ENCODE peak calls at places on chromosomes 6 and 20, in five cellular contexts. B is mesenchymal stem cell, R is GM23248, P is MM.1S, Y is fibroblast of lung. I is an unnamed sample.

GRCh38 chr6:7424967-7425807 is 35.6 kb downstream of the RIOK1 start:
- DNase-seq in B (peak; percentile 41), R (peak; percentile 75), P (no peak), Y (peak; percentile 23), I (peak; percentile 72)

GRCh38 chr6:37182736-37183590 is 13.0 kb downstream of the PIM1 start:
- DNase-seq in B (no peak), R (no peak), P (peak; percentile 65), Y (no peak), I (no peak)

GRCh38 chr6:142872376-142872775 is 72.6 kb downstream of the HIVEP2 start:
- DNase-seq in B (no peak), R (peak; percentile 61), P (no peak), Y (peak; percentile 17), I (peak; percentile 32)

GRCh38 chr6:142172758-142173157 is 25.7 kb downstream of the VTA1 start:
- DNase-seq in B (no peak), R (no peak), P (no peak), Y (no peak), I (no peak)

GRCh38 chr6:14129572-14129971 is 12.0 kb downstream of the CD83 start:
- DNase-seq in B (peak; percentile 72), R (peak; percentile 68), P (peak; percentile 42), Y (peak; percentile 82), I (peak; percentile 84)

GRCh38 chr20:58129736-58130135 is 98.7 kb downstream of the ANKRD60 start:
- DNase-seq in B (no peak), R (no peak), P (no peak), Y (no peak), I (no peak)

GRCh38 chr6:123415844-123416468 is 220.8 kb downstream of the TRDN start:
- DNase-seq in B (peak; percentile 63), R (peak; percentile 67), P (peak; percentile 76), Y (peak; percentile 70), I (peak; percentile 80)

GRCh38 chr6:159726196-159726917 is 949 bp upstream of the WTAP start:
- DNase-seq in B (no peak), R (no peak), P (no peak), Y (no peak), I (no peak)

GRCh38 chr6:112275365-112275764 is 21.0 kb upstream of the LAMA4 start:
- DNase-seq in B (no peak), R (no peak), P (no peak), Y (no peak), I (no peak)

GRCh38 chr20:45105317-45105716 is 4.4 kb upstream of the KCNS1 start:
- DNase-seq in B (no peak), R (no peak), P (peak; percentile 5), Y (no peak), I (no peak)
- H3K4me2 ChIP-seq in B (no peak overlapping the region), R (no peak overlapping the region), P (no peak overlapping the region), Y (no peak overlapping the region), I (no peak overlapping the region)

DNA sequence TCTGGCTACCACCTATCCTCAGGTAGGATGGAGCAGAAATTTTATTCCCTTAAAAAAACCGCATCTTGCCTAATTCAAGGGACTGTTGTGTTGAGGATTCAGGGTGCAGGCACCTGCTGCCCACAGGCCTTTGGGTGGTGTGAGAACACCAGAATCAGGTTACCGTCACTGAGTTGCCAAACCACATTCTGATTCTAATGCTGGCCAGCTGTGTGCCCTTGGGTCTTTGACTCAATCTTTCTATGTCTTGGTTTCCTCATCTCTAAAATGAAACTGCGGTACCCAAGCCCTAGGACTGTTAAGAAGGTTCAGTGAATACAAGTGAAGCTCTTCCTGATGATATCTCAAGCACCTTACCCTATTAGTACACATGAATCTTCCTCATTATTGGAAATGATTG is 827.3 kb downstream of the DHX35 start:
- DNase-seq in B (no peak), R (no peak), P (no peak), Y (no peak), I (no peak)
- H3K4me2 ChIP-seq in B (no peak overlapping the region), R (no peak overlapping the region), P (no peak overlapping the region), Y (no peak overlapping the region), I (no peak overlapping the region)

DNA sequence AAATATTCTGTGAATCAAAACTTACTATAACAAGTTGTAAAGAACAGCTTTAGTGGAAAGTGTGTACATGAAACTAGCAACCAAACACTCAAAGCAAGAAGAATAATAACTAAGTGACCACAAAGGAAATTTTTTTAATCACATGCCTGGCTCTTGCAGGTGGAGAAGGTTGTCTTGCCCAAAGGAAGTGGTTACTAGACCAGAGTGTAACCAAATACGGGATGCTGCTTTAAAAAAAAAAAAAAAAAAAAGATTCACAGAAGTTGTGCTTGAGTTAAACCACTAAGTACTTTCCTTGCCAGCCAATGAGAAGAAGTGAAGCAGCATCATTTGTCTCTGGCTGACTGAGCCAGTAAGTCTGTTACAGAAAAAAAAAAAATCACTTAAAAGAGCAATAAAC is 19.1 kb upstream of the HLA-DQB1 start:
- DNase-seq in B (peak; percentile 8), R (no peak), P (peak; percentile 90), Y (no peak), I (no peak)
- H3K4me2 ChIP-seq in B (no peak overlapping the region), R (no peak overlapping the region), P (no peak overlapping the region), Y (no peak overlapping the region), I (no peak overlapping the region)

GRCh38 chr20:32964575-32964974 is 39.7 kb downstream of the SUN5 start:
- DNase-seq in B (no peak), R (no peak), P (no peak), Y (no peak), I (no peak)

GRCh38 chr20:32966881-32967781 is 37.1 kb downstream of the SUN5 start:
- DNase-seq in B (no peak), R (no peak), P (no peak), Y (no peak), I (no peak)

GRCh38 chr20:32965581-32966373 is 38.5 kb downstream of the SUN5 start:
- DNase-seq in B (no peak), R (no peak), P (no peak), Y (no peak), I (no peak)

GRCh38 chr20:32965115-32965514 is 39.1 kb downstream of the SUN5 start:
- DNase-seq in B (no peak), R (no peak), P (no peak), Y (no peak), I (no peak)

GRCh38 chr20:32966382-32966781 is 37.9 kb downstream of the SUN5 start:
- DNase-seq in B (no peak), R (no peak), P (no peak), Y (no peak), I (no peak)
- H3K4me2 ChIP-seq in B (no peak overlapping the region), R (no peak overlapping the region), P (no peak overlapping the region), Y (no peak overlapping the region), I (no peak overlapping the region)

DNA sequence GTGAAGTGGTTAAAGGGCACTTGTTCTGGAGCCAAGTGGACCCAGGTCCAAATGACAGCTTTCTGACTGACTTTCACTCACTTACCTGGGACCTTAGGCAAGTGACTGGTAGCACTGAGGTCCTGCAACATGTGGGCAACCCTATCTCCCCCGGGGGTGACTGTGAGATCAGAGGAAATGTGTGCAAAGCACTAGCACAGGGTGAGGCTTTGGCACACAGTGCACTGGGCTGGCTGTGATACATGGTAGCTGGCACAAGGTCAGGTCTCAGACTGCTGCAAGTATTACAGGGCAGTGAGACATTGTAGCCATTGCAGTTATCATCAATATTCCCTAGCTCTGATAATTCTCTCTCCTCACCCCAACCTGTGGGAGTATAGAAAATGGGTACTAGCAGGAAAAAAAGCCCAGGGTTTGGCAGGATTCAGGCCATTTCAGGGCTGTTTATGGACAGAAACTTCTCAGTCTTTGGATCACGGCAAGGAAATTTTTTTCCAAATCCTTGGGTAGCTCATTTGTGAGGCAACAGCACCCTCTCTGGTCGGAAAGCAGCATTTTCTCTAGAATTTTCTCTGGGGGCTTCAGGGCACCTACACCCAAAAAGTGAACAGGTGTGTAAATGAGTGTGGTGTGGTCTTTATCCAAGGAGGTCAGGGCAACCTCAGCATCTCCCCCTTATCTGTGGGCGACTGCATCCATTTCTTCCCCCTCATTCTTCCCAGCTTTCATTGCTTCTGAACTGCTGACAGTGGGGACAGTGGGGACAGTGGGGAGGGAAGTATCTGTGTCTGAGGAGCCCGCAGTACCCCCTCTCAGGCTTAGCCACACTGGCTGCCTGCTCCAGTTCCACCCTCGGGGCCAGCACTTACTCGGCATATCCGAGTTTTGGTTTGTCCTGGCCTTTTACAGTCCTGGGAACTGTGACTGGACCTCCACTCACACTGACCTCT is 148.7 kb upstream of the PHACTR3 start:
- DNase-seq in B (no peak), R (peak; percentile 63), P (no peak), Y (peak; percentile 8), I (peak; percentile 53)
- H3K4me2 ChIP-seq in B (no peak overlapping the region), R (peak overlapping the region; percentile 65), P (no peak overlapping the region), Y (no peak overlapping the region), I (no peak overlapping the region)

GRCh38 chr20:8400461-8400860 is 268.4 kb downstream of the PLCB1 start:
- DNase-seq in B (no peak), R (no peak), P (no peak), Y (no peak), I (no peak)

GRCh38 chr20:8399963-8400362 is 267.9 kb downstream of the PLCB1 start:
- DNase-seq in B (no peak), R (no peak), P (peak; percentile 83), Y (no peak), I (no peak)

GRCh38 chr20:8401491-8401890 is 269.4 kb downstream of the PLCB1 start:
- DNase-seq in B (no peak), R (no peak), P (no peak), Y (no peak), I (no peak)

GRCh38 chr20:8394308-8394945 is 262.4 kb downstream of the PLCB1 start:
- DNase-seq in B (peak; percentile 57), R (peak; percentile 83), P (peak; percentile 23), Y (peak; percentile 82), I (no peak)

DNA sequence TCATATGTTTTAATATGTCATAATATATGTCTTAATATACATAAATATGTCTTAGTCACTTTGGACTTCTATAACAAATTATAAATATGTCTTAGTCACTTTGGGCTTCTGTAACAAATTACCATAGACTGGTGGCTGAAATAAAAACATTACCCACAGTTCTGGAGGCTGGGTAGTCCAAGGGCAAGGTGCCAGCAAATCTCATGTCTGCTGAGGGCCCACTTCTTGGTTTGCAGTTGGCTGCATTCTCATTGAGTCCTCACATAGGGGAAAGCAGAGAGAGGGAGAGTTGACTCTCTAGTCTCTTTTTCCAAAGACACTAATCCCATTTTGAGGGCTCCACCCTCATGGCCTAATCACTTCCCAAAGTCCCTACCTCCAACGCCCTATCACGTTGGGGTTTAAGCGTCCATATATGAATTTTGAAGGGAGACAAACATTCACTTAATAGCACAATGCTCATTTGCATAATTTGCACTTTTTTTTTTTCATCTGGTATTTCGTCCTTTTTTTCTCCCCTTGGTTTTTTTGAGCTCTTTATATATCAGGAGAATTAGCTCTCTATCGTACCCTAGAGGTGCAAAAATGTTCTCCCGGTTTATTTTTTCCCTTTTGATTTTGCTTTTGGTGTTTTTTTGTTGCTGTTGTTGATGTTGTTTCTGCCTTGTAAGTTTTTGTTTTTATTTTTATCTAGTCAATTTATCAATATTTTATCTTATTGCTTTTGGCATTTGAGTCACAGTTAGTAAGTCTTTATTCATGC is 266.4 kb downstream of the PLCB1 start:
- DNase-seq in B (no peak), R (no peak), P (no peak), Y (no peak), I (no peak)
- H3K4me2 ChIP-seq in B (no peak overlapping the region), R (no peak overlapping the region), P (no peak overlapping the region), Y (no peak overlapping the region), I (no peak overlapping the region)

I was measured in hepatocyte.